ENCODE peak calls at places on chromosomes 2 and 18, in nine cellular contexts. X, K, J, M, R, Y, Z, F and B are unnamed samples.
A peak's percentile ranks its signal among the peaks of the same experiment; 100 is the strongest.

GRCh38 chr2:120632796-120633646 is 102.6 kb upstream of the GLI2 start:
- DNase-seq in F (no peak), M (peak; percentile 87), X (no peak), Z (no peak), R (peak; percentile 64), Y (peak; percentile 58), K (no peak), J (peak; percentile 6), B (no peak)

GRCh38 chr2:128306081-128306930 is 12.4 kb downstream of the HS6ST1 start:
- DNase-seq in X (peak; percentile 87), M (no peak), J (no peak), Z (peak; percentile 100), Y (peak; percentile 69), R (no peak), F (peak; percentile 89), K (peak; percentile 85), B (peak; percentile 58)

GRCh38 chr2:145411493-145411892 is 891.6 kb upstream of the ZEB2 start:
- DNase-seq in Z (no peak), R (no peak), M (no peak), F (no peak), K (no peak), J (no peak), Y (no peak), X (no peak), B (no peak)

GRCh38 chr2:219638217-219638947 is 11.0 kb downstream of the SLC4A3 start:
- DNase-seq in X (no peak), Z (no peak), K (no peak), F (peak; percentile 38), M (no peak), J (no peak), Y (no peak), R (no peak), B (no peak)

GRCh38 chr2:216548901-216549321 is 50.3 kb downstream of the RPL37A start:
- DNase-seq in F (peak; percentile 75), M (peak; percentile 88), R (no peak), J (no peak), Y (no peak), X (no peak), Z (no peak), K (no peak), B (no peak)

GRCh38 chr2:96895032-96895708 is 25.3 kb upstream of the SEMA4C start:
- DNase-seq in M (no peak), F (peak; percentile 58), J (no peak), X (no peak), Y (no peak), K (no peak), Z (no peak), R (no peak), B (no peak)

GRCh38 chr18:73724908-73725307 is 422.7 kb downstream of the FBXO15 start:
- DNase-seq in Y (no peak), J (no peak), Z (peak; percentile 20), R (no peak), M (no peak), F (no peak), X (no peak), K (no peak), B (no peak)

GRCh38 chr2:3038636-3039035 is 339.0 kb downstream of the EIPR1 start:
- DNase-seq in X (no peak), K (no peak), R (no peak), M (no peak), F (no peak), Y (no peak), Z (no peak), J (no peak), B (no peak)

GRCh38 chr2:127355407-127356008 is 32.3 kb downstream of the MAP3K2 start:
- DNase-seq in K (no peak), R (no peak), M (no peak), F (no peak), Y (no peak), J (no peak), Z (no peak), X (no peak), B (no peak)

GRCh38 chr2:16263241-16263890 is 323.0 kb downstream of the MYCN start:
- DNase-seq in F (no peak), M (no peak), J (no peak), X (no peak), Y (no peak), Z (no peak), K (no peak), R (no peak), B (no peak)

GRCh38 chr2:144041612-144042011 is 478.3 kb downstream of the ZEB2 start:
- DNase-seq in X (no peak), F (no peak), Y (no peak), R (no peak), M (no peak), K (no peak), J (no peak), Z (no peak), B (no peak)

GRCh38 chr2:177180269-177181021 is 32.1 kb upstream of the HNRNPA3 start:
- DNase-seq in M (no peak), J (peak; percentile 54), F (no peak), K (no peak), Z (no peak), Y (no peak), X (no peak), R (no peak), B (no peak)

GRCh38 chr2:146651361-146651760 is 1193.5 kb upstream of the ACVR2A start:
- DNase-seq in J (no peak), X (no peak), K (no peak), M (no peak), R (no peak), Z (peak; percentile 32), F (no peak), Y (no peak), B (no peak)

GRCh38 chr2:239990966-239991365 is 34.2 kb downstream of the NDUFA10 start:
- DNase-seq in X (no peak), M (no peak), F (no peak), Z (no peak), K (no peak), R (no peak), J (no peak), Y (no peak), B (no peak)
- H3K36me3 ChIP-seq in X (no peaks in the 10 kb centered on the region), M (peaks cover 23% of the 10 kb centered on the region), F (no peaks in the 10 kb centered on the region), Z (peaks cover 37% of the 10 kb centered on the region), K (peaks cover 26% of the 10 kb centered on the region), R (peaks cover 39% of the 10 kb centered on the region), J (peaks cover 21% of the 10 kb centered on the region), Y (peaks cover 63% of the 10 kb centered on the region), B (peaks cover 3% of the 10 kb centered on the region)

GRCh38 chr2:217684431-217685254 is 318.2 kb downstream of the TNS1 start:
- DNase-seq in J (no peak), Y (no peak), M (no peak), K (no peak), F (no peak), X (no peak), R (no peak), Z (no peak), B (no peak)
- TF ChIP-seq CTCF in J (no peak), Y (no peak), M (no peak), K (no peak), F (no peak), X (no peak), R (no peak), Z (no peak), B (no peak)

GRCh38 chr2:181679544-181679979 is 755 bp downstream of the NEUROD1 start:
- DNase-seq in K (no peak), R (no peak), M (no peak), F (no peak), X (no peak), Y (no peak), Z (no peak), J (no peak), B (no peak)

GRCh38 chr2:181678744-181679543 is 1.4 kb downstream of the NEUROD1 start:
- DNase-seq in M (no peak), K (no peak), X (no peak), J (no peak), F (no peak), Z (no peak), R (no peak), Y (no peak), B (no peak)

GRCh38 chr2:181682026-181682789 is 1.9 kb upstream of the NEUROD1 start:
- DNase-seq in K (peak; percentile 31), J (no peak), X (no peak), R (peak; percentile 47), M (no peak), F (no peak), Z (no peak), Y (no peak), B (no peak)

GRCh38 chr2:181680937-181681811 is 857 bp upstream of the NEUROD1 start:
- DNase-seq in M (no peak), J (no peak), Y (no peak), X (no peak), K (peak; percentile 61), Z (no peak), R (peak; percentile 66), F (no peak), B (no peak)

DNA sequence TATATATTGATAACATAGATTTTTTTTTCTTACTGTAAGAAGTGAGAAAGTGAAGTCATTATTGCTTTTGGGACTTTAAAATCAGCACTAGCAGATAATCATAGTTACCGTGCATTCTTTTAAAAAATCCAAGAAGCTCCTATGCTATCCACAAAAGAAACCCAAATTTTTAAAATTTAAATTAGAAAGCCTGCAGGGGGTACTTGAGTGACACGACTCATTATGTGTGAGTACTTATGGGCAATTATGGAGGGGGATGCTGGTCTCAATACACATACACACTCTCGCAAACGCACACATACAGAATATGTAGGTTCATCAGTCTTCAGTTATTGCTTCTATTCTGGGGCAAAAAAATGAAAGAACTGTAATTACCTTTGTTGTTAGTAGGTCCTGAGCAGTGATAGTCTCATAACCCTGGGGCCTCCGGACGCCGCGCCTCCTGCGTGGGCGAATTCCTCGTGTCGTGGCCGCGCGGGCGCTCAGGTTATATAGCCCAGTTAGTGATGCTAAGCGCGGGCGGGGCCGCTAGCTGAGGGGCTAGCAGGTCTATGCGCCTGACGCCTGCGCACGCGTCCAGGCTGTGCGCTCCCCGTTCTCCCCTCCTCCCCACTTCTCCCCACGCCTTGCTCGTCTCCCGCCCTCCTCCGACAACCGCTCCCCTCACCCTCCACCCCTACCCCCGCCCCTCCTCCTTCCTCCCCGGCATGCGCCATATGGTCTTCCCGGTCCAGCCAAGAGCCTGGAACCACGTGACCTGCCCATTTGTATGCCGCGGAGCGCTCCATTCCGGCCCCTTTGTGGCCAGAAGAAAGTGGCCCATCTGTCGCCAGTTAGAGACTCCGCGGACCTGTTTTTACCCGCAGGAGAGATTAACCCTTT is at the start of gene NEUROD1:
- DNase-seq in Z (no peak), J (no peak), Y (no peak), M (no peak), R (peak; percentile 60), K (peak; percentile 35), F (no peak), X (peak; percentile 22), B (no peak)
- H3K4me3 ChIP-seq in Z (no peak within 1 kb of the TSS), J (no peak within 1 kb of the TSS), Y (no peak within 1 kb of the TSS), M (no peak within 1 kb of the TSS), R (no peak within 1 kb of the TSS), K (peak within 1 kb of the TSS; percentile 38), F (no peak within 1 kb of the TSS), X (peak within 1 kb of the TSS; percentile 10), B (no peak within 1 kb of the TSS)

GRCh38 chr2:233131991-233132390 is 71.8 kb downstream of the INPP5D start:
- DNase-seq in R (no peak), K (no peak), J (peak; percentile 61), Z (no peak), X (no peak), M (no peak), Y (no peak), F (no peak), B (no peak)
- H3K36me3 ChIP-seq in R (peaks cover 82% of the 10 kb centered on the region), K (no peaks in the 10 kb centered on the region), J (no peaks in the 10 kb centered on the region), Z (no peaks in the 10 kb centered on the region), X (no peaks in the 10 kb centered on the region), M (no peaks in the 10 kb centered on the region), Y (peaks cover 27% of the 10 kb centered on the region), F (no peaks in the 10 kb centered on the region), B (no peaks in the 10 kb centered on the region)

GRCh38 chr2:235638541-235639192 is 144.8 kb downstream of the AGAP1 start:
- DNase-seq in K (no peak), R (no peak), X (no peak), Y (no peak), F (no peak), M (no peak), J (no peak), Z (no peak), B (no peak)
- TF ChIP-seq CTCF in K (no peak), R (no peak), X (peak; percentile 9), Y (no peak), F (no peak), M (no peak), J (peak; percentile 37), Z (no peak), B (no peak)